ENCODE peak calls at places on chromosomes 5 and 9, in four cellular contexts. Q is HL-60, L is GM23338, K is Panc1. G is an unnamed sample.

GRCh38 chr5:180637962-180638680 is 11.3 kb downstream of the FLT4 start:
- DNase-seq in Q (no peak), L (no peak), K (no peak), G (no peak)

GRCh38 chr5:139828207-139828895 is 32.7 kb downstream of the PSD2 start:
- DNase-seq in Q (no peak), L (no peak), K (no peak), G (no peak)

GRCh38 chr9:34027845-34028574 is 20.7 kb downstream of the UBAP2 start:
- DNase-seq in Q (no peak), L (no peak), K (no peak), G (no peak)

GRCh38 chr5:40991168-40991980 is 79.8 kb downstream of the MROH2B start:
- DNase-seq in Q (no peak), L (no peak), K (no peak), G (no peak)

GRCh38 chr5:160293901-160294561 is 18.3 kb downstream of the CCNJL start:
- DNase-seq in Q (peak), L (peak), K (no peak), G (no peak)

GRCh38 chr5:112293587-112293986 is 125.5 kb downstream of the EPB41L4A start:
- DNase-seq in Q (no peak), L (no peak), K (no peak), G (no peak)

GRCh38 chr9:72557549-72557948 is 36.1 kb downstream of the TMC1 start:
- DNase-seq in Q (no peak), L (peak), K (peak), G (peak)

GRCh38 chr9:71604197-71605063 is 163.9 kb downstream of the CEMIP2 start:
- DNase-seq in Q (peak), L (peak), K (peak), G (peak)

GRCh38 chr9:125407974-125408900 is 146.6 kb downstream of the GAPVD1 start:
- DNase-seq in Q (peak), L (peak), K (no peak), G (peak)

GRCh38 chr5:65779643-65780042 is 57.6 kb downstream of the NLN start:
- DNase-seq in Q (no peak), L (no peak), K (no peak), G (no peak)

GRCh38 chr9:2241461-2241874 is 226.3 kb downstream of the SMARCA2 start:
- DNase-seq in Q (no peak), L (peak), K (no peak), G (peak)

GRCh38 chr5:37771203-37771611 is 68.6 kb downstream of the GDNF start:
- DNase-seq in Q (peak), L (no peak), K (no peak), G (no peak)
- TF ChIP-seq REST in Q (no peak), L (no peak), K (no peak), G (no peak)

DNA sequence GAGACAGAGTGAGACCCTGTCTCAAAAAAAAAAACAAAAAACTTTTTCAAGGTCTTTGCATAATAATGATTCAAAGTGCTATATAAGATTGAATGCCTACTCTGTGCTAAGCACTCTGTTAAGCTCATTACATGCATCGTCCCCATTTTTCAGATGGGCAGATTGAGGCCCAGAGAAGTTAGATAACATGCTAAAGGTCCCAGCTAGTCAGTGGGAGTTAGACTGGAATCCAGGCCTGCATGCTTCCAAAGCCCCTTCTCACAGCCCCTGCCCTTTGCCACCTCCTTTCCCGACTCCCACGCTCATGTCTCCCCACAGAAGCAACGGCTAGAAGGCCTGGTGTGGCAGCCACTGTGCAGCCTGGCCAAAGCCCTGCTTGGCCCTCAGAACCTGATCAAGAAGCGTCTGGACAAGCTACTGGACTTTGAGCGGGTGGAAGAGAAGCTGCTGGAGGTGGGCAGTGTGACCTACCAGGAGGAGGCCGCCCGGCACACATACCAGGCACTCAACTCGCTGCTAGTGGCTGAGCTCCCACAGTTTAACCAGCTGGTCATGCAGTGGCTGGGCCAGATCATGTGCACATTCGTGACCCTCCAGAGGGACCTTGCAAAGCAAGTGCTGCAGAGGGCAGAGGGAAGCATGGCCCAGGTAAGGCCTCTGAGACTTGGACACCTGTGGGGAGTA is 40.3 kb downstream of the ARHGEF37 start:
- DNase-seq in Q (no peak), L (no peak), K (no peak), G (no peak)
- TF ChIP-seq REST in Q (no peak), L (no peak), K (no peak), G (no peak)

GRCh38 chr5:138824924-138825863 is 49.9 kb downstream of the LRRTM2 start:
- DNase-seq in Q (no peak), L (peak), K (no peak), G (peak)
- TF ChIP-seq REST in Q (no peak), L (no peak), K (no peak), G (no peak)

DNA sequence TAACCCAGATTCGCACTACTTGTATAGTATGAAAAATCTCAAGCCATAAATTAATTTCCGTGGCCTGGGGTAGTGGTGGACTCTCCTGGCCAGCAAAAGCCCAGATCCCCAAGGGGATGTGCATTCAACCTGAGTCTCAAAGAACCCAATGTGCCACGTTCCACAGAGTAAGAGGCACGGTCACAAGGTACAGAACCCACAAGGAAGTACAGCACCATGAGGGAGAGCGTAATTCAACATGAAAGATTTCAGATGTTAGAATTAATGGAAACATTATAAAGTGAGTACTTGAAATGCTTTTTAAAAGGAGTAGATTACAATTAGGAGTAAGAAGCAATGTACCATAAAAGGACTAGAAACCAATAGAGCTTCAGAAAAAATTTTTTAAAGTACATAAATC is 23.4 kb downstream of the SRD5A1 start:
- DNase-seq in Q (no peak), L (no peak), K (no peak), G (no peak)
- TF ChIP-seq REST in Q (no peak), L (no peak), K (no peak), G (no peak)

GRCh38 chr5:19001054-19001453 is 986.9 kb downstream of the CDH18 start:
- DNase-seq in Q (no peak), L (no peak), K (no peak), G (no peak)
- TF ChIP-seq REST in Q (no peak), L (no peak), K (no peak), G (no peak)

DNA sequence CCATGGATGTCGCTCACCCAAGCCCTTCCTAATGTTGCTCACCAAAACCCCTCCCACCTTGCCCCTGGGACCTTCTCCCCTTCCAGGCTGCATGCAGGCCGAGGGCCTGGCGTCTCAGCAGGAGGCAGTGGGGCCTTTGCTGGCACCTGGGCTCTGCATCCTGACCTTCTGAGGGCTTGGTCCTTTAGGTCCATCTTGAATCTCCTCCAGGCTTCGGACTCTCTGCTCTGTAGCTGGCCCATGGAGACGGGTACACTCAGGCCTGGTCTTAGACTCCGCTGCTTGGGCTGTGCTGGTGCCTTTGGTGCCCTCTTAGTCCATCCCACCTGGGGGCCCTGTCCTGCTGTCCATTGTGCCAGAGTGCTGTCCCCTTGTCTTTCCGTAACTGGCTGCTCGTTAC is 14.0 kb downstream of the TENT4A start:
- DNase-seq in Q (no peak), L (no peak), K (no peak), G (no peak)
- TF ChIP-seq REST in Q (no peak), L (no peak), K (no peak), G (no peak)

DNA sequence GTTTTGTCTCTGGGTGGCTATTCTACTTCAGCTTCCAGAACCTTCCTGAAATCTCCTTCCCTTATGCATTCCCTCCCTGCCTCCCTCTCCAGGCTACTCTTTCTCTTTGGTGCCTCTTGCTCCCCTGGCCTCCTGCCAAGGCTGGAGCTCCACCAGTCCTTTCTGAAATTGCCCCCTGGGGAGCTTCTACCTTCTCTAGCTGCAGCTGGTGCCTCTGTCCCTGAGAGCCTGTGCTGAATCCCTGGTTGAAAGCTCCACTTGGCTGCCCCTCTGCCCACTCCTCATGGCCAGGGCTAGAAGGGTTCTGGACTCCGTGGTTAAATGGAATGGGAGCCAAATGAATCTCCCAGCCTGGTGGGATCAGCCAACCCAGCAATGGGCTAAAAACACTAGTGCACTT is 80.1 kb downstream of the COL15A1 start:
- DNase-seq in Q (no peak), L (no peak), K (no peak), G (peak)
- TF ChIP-seq REST in Q (peak), L (no peak), K (no peak), G (no peak)

GRCh38 chr5:56440871-56441740 is 208.0 kb upstream of the ANKRD55 start:
- DNase-seq in Q (peak), L (no peak), K (no peak), G (no peak)
- TF ChIP-seq REST in Q (no peak), L (no peak), K (no peak), G (no peak)